ENCODE peak calls at places on chromosomes 4 and X, in six cellular contexts. O is Right ventricle myocardium superior, Z is NCI-H1105 treated with DMSO at 0.1 percent for 48 hours, J is lower lobe of right lung, Y is left lobe of liver, F is AG09319. H is an unnamed sample.

GRCh38 chr4:19678763-19679162 is 572.9 kb upstream of the SLIT2 start:
- DNase-seq in J (no peak), Y (no peak), F (no peak), Z (no peak), O (no peak), H (no peak)

GRCh38 chr4:26871611-26872010 is 11.0 kb downstream of the STIM2 start:
- DNase-seq in O (no peak), F (no peak), Z (no peak), Y (no peak), J (no peak), H (no peak)

GRCh38 chrX:72023071-72023470 is 108.6 kb downstream of the RTL5 start:
- DNase-seq in O (no peak), F (no peak), Y (no peak), J (no peak), Z (no peak), H (no peak)

GRCh38 chr4:40990202-40990898 is 224.0 kb downstream of the APBB2 start:
- DNase-seq in F (peak; percentile 72), O (no peak), Y (no peak), Z (no peak), J (no peak), H (peak; percentile 84)

GRCh38 chr4:112185740-112186670 is 40.8 kb downstream of the FAM241A start:
- DNase-seq in O (no peak), F (no peak), J (no peak), Z (no peak), Y (no peak), H (no peak)

GRCh38 chr4:83651846-83652245 is 115.9 kb downstream of the GPAT3 start:
- DNase-seq in Y (no peak), O (no peak), F (no peak), J (no peak), Z (no peak), H (no peak)

GRCh38 chrX:140762061-140762460 is 52.5 kb downstream of the LINC00632 start:
- DNase-seq in F (peak; percentile 40), Y (no peak), J (no peak), Z (peak; percentile 39), O (no peak), H (peak; percentile 46)

GRCh38 chrX:53831662-53832635 is 145.4 kb upstream of the HUWE1 start:
- DNase-seq in F (no peak), Y (no peak), J (no peak), O (no peak), Z (peak; percentile 19), H (peak; percentile 44)

GRCh38 chrX:84186603-84187358 is 1.2 kb downstream of the RPS6KA6 start:
- DNase-seq in F (no peak), Z (peak; percentile 37), J (no peak), O (no peak), Y (no peak), H (peak; percentile 2)

GRCh38 chr4:107801766-107802211 is 22.9 kb upstream of the SGMS2 start:
- DNase-seq in J (no peak), Y (no peak), F (no peak), Z (no peak), O (no peak), H (no peak)

GRCh38 chr4:143375326-143376073 is 38.8 kb downstream of the GAB1 start:
- DNase-seq in Z (no peak), F (no peak), O (no peak), Y (peak; percentile 52), J (no peak), H (peak; percentile 58)

GRCh38 chr4:121697626-121698025 is 846 bp upstream of the ANXA5 start:
- DNase-seq in J (no peak), O (no peak), F (no peak), Z (no peak), Y (no peak), H (no peak)

GRCh38 chrX:97011540-97011939 is 127.8 kb downstream of the RPA4 start:
- DNase-seq in J (no peak), Y (no peak), O (no peak), F (no peak), Z (no peak), H (no peak)

GRCh38 chr4:103478729-103479128 is 241.1 kb downstream of the TACR3 start:
- DNase-seq in Y (no peak), F (no peak), O (no peak), Z (no peak), J (no peak), H (peak; percentile 4)

GRCh38 chr4:137519406-137519805 is 12.9 kb downstream of the PCDH18 start:
- DNase-seq in O (no peak), J (no peak), Z (no peak), F (no peak), Y (no peak), H (peak; percentile 89)

GRCh38 chr4:129046055-129046959 is 47.0 kb downstream of the SCLT1 start:
- DNase-seq in O (no peak), F (no peak), Z (no peak), J (no peak), Y (no peak), H (no peak)

GRCh38 chrX:136879001-136879667 is 1.4 kb downstream of the RBMX start:
- DNase-seq in Y (no peak), Z (no peak), O (no peak), J (no peak), F (no peak), H (no peak)

GRCh38 chr4:113951263-113951662 is 28.2 kb downstream of the ARSJ start:
- DNase-seq in O (peak; percentile 42), Y (no peak), J (no peak), F (no peak), Z (no peak), H (no peak)

GRCh38 chr4:184506527-184507121 is 32.3 kb upstream of the IRF2 start:
- DNase-seq in Y (no peak), J (no peak), Z (no peak), O (no peak), F (no peak), H (no peak)

GRCh38 chr4:150723727-150724411 is 141.9 kb downstream of the MAB21L2 start:
- DNase-seq in Z (no peak), F (no peak), Y (no peak), O (no peak), J (no peak), H (no peak)

GRCh38 chrX:10450229-10450958 is 170.0 kb downstream of the MID1 start:
- DNase-seq in O (no peak), Z (no peak), J (no peak), Y (no peak), F (peak; percentile 59), H (peak; percentile 28)

GRCh38 chr4:10086506-10087120 is 30.0 kb downstream of the WDR1 start:
- DNase-seq in Z (no peak), J (peak; percentile 34), Y (no peak), F (no peak), O (peak; percentile 33), H (no peak)

GRCh38 chr4:171025776-171026175 is 787.4 kb upstream of the GALNTL6 start:
- DNase-seq in Y (no peak), Z (no peak), F (no peak), J (no peak), O (no peak), H (no peak)

GRCh38 chr4:148061795-148062194 is 329.9 kb downstream of the ARHGAP10 start:
- DNase-seq in F (no peak), Y (no peak), Z (peak; percentile 73), J (no peak), O (no peak), H (no peak)

GRCh38 chr4:9765091-9765490 is 16.3 kb upstream of the DRD5 start:
- DNase-seq in Z (no peak), J (no peak), F (no peak), Y (peak; percentile 47), O (no peak), H (peak; percentile 24)

GRCh38 chr4:102217775-102218174 is 127.5 kb downstream of the SLC39A8 start:
- DNase-seq in F (no peak), O (no peak), Y (no peak), Z (no peak), J (no peak), H (no peak)

GRCh38 chrX:41822917-41823316 is 98.9 kb downstream of the GPR82 start:
- DNase-seq in J (no peak), Y (no peak), F (no peak), O (no peak), Z (no peak), H (no peak)

GRCh38 chr4:95268819-95269565 is 279.8 kb downstream of the UNC5C start:
- DNase-seq in J (no peak), Z (peak; percentile 94), Y (no peak), O (no peak), F (no peak), H (peak; percentile 58)

GRCh38 chr4:38902221-38902620 is 34.6 kb downstream of the FAM114A1 start:
- DNase-seq in Z (no peak), O (no peak), Y (no peak), F (no peak), J (no peak), H (no peak)

GRCh38 chrX:113305496-113305895 is 464.9 kb upstream of the AMOT start:
- DNase-seq in Z (no peak), Y (no peak), O (no peak), F (peak; percentile 39), J (no peak), H (no peak)

GRCh38 chr4:54837576-54838140 is 179.9 kb downstream of the KIT start:
- DNase-seq in Y (no peak), O (no peak), J (no peak), Z (no peak), F (no peak), H (no peak)

GRCh38 chrX:7925867-7926472 is 1.2 kb downstream of the PNPLA4 start:
- DNase-seq in O (peak; percentile 46), Z (peak; percentile 50), F (peak; percentile 8), Y (peak; percentile 49), J (peak; percentile 45), H (peak; percentile 51)

GRCh38 chr4:23733911-23734458 is 155.9 kb downstream of the PPARGC1A start:
- DNase-seq in Z (no peak), J (no peak), Y (no peak), F (no peak), O (no peak), H (no peak)

GRCh38 chrX:41526925-41527324 is 79.8 kb downstream of the NYX start:
- DNase-seq in F (no peak), Z (no peak), O (no peak), Y (no peak), J (no peak), H (peak; percentile 16)

H was measured in endothelial cell of umbilical vein.